ENCODE peak calls at places on chromosome 3, in seven cellular contexts. D is IMR-90, C is tibial nerve, Y is foreskin keratinocyte, L is body of pancreas, O is right cardiac atrium, Q is adrenal gland. B is an unnamed sample. For H3K4me1, the result is how much of the 10 kb centered on the place peaks cover.

GRCh38 chr3:129003578-129004112 is 2.5 kb downstream of the EFCC1 start:
- DNase-seq in Q (no peak), D (no peak), Y (no peak), L (peak), O (no peak), C (no peak), B (no peak)

GRCh38 chr3:177333535-177334495 is 136.5 kb upstream of the TBL1XR1 start:
- DNase-seq in L (no peak), Y (no peak), C (peak), D (no peak), O (peak), Q (peak), B (peak)

GRCh38 chr3:10357592-10358308 is 36.8 kb upstream of the SEC13 start:
- DNase-seq in C (no peak), Y (no peak), Q (peak), L (no peak), D (peak), O (peak), B (peak)

GRCh38 chr3:107124885-107125284 is 252.4 kb upstream of the CCDC54 start:
- DNase-seq in L (no peak), C (no peak), O (peak), Y (peak), Q (peak), D (peak), B (peak)

GRCh38 chr3:129327510-129327909 is 48.8 kb downstream of the HMCES start:
- DNase-seq in Y (no peak), D (no peak), O (no peak), Q (no peak), C (no peak), L (no peak), B (no peak)

GRCh38 chr3:138206196-138206595 is 19.1 kb downstream of the ARMC8 start:
- DNase-seq in D (no peak), O (no peak), Q (no peak), C (no peak), Y (no peak), L (no peak), B (no peak)

GRCh38 chr3:152322756-152323155 is 54.0 kb downstream of the MBNL1 start:
- DNase-seq in O (no peak), C (no peak), Y (no peak), D (no peak), Q (no peak), L (no peak), B (peak)

GRCh38 chr3:88469216-88469615 is 319.5 kb downstream of the C3orf38 start:
- DNase-seq in C (no peak), Y (no peak), D (no peak), L (no peak), Q (no peak), O (no peak), B (no peak)

GRCh38 chr3:64345351-64345750 is 120.1 kb upstream of the PRICKLE2 start:
- DNase-seq in C (no peak), D (peak), L (no peak), Y (no peak), O (peak), Q (peak), B (no peak)

GRCh38 chr3:141465221-141465620 is 21.6 kb upstream of the RASA2 start:
- DNase-seq in C (no peak), D (peak), O (no peak), Y (no peak), Q (no peak), L (no peak), B (no peak)

GRCh38 chr3:66138336-66139234 is 82.2 kb upstream of the SLC25A26 start:
- DNase-seq in Y (no peak), O (peak), L (peak), Q (peak), C (no peak), D (peak), B (peak)

GRCh38 chr3:119497824-119498187 is 541 bp upstream of the TIMMDC1 start:
- DNase-seq in C (no peak), Y (no peak), L (peak), Q (peak), O (no peak), D (peak), B (peak)

GRCh38 chr3:53102601-53103147 is 27.6 kb downstream of the RFT1 start:
- DNase-seq in Y (no peak), Q (no peak), C (no peak), O (no peak), D (no peak), L (no peak), B (no peak)

GRCh38 chr3:42705962-42706585 is 3.5 kb upstream of the HHATL start:
- DNase-seq in Y (no peak), Q (no peak), O (no peak), D (no peak), C (no peak), L (no peak), B (no peak)

GRCh38 chr3:30269751-30270445 is 336.5 kb upstream of the TGFBR2 start:
- DNase-seq in C (no peak), L (no peak), Y (no peak), Q (no peak), O (no peak), D (no peak), B (no peak)

GRCh38 chr3:128487538-128487812 is 5.5 kb downstream of the GATA2 start:
- DNase-seq in C (no peak), Y (no peak), D (no peak), Q (no peak), L (no peak), O (no peak), B (no peak)

GRCh38 chr3:14513566-14514322 is 26.4 kb downstream of the GRIP2 start:
- DNase-seq in D (no peak), L (no peak), Q (no peak), Y (no peak), C (no peak), O (no peak), B (no peak)

GRCh38 chr3:161035711-161036110 is 69.4 kb downstream of the B3GALNT1 start:
- DNase-seq in Q (no peak), L (no peak), D (no peak), C (no peak), O (no peak), Y (no peak), B (peak)

GRCh38 chr3:136332776-136333175 is 82.6 kb downstream of the PCCB start:
- DNase-seq in D (peak), O (no peak), L (no peak), Y (no peak), C (no peak), Q (peak), B (peak)

GRCh38 chr3:155629006-155629405 is 115.9 kb downstream of the PLCH1 start:
- DNase-seq in L (no peak), Y (no peak), C (no peak), O (no peak), Q (no peak), D (no peak), B (no peak)

GRCh38 chr3:119206611-119207511 is 33.5 kb downstream of the UPK1B start:
- DNase-seq in C (no peak), D (no peak), Y (peak), Q (no peak), O (peak), L (peak), B (peak)

GRCh38 chr3:136193273-136194043 is 2.7 kb downstream of the MSL2 start:
- DNase-seq in Y (no peak), C (no peak), D (no peak), L (no peak), Q (no peak), O (no peak), B (no peak)

GRCh38 chr3:55160241-55160877 is 232.5 kb upstream of the LRTM1 start:
- DNase-seq in C (no peak), O (peak), Y (no peak), Q (no peak), L (peak), D (peak), B (no peak)

GRCh38 chr3:28139967-28140634 is 101.3 kb upstream of the CMC1 start:
- DNase-seq in Q (no peak), O (no peak), L (no peak), C (no peak), D (no peak), Y (no peak), B (no peak)

GRCh38 chr3:167837430-167837829 is 101.9 kb downstream of the SERPINI1 start:
- DNase-seq in L (no peak), D (no peak), C (no peak), Q (no peak), O (no peak), Y (no peak), B (no peak)

GRCh38 chr3:20747736-20748135 is 561.7 kb upstream of the SGO1 start:
- DNase-seq in O (no peak), L (no peak), Y (no peak), D (no peak), C (no peak), Q (no peak), B (no peak)

GRCh38 chr3:10116138-10116460 is 624 bp downstream of the BRK1 start:
- DNase-seq in O (no peak), C (no peak), Y (peak), D (peak), Q (no peak), L (no peak), B (no peak)

GRCh38 chr3:139414608-139415224 is 25.3 kb upstream of the COPB2 start:
- DNase-seq in Q (no peak), Y (no peak), D (no peak), O (no peak), L (no peak), C (no peak), B (no peak)

GRCh38 chr3:184289426-184289938 is 9.6 kb upstream of the PSMD2 start:
- DNase-seq in C (no peak), Y (peak), L (peak), Q (no peak), O (peak), D (peak), B (peak)

GRCh38 chr3:42501681-42502428 is 588 bp upstream of the VIPR1 start:
- DNase-seq in C (no peak), D (peak), L (peak), Q (no peak), Y (peak), O (peak), B (peak)

GRCh38 chr3:140920029-140920428 is 21.6 kb upstream of the SLC25A36 start:
- DNase-seq in Y (peak), L (no peak), D (no peak), Q (no peak), O (no peak), C (no peak), B (no peak)

GRCh38 chr3:170639003-170639402 is 53.1 kb upstream of the SLC7A14 start:
- DNase-seq in O (no peak), Q (no peak), L (no peak), C (no peak), D (no peak), Y (no peak), B (no peak)

GRCh38 chr3:184604039-184604955 is 42.7 kb downstream of the EPHB3 start:
- DNase-seq in Y (no peak), D (no peak), L (peak), O (peak), Q (no peak), C (no peak), B (peak)

GRCh38 chr3:136305879-136306278 is 55.7 kb downstream of the PCCB start:
- DNase-seq in O (no peak), L (no peak), Q (no peak), Y (no peak), C (no peak), D (peak), B (no peak)

GRCh38 chr3:106811376-106811775 is 565.9 kb upstream of the CCDC54 start:
- DNase-seq in C (no peak), L (no peak), O (no peak), D (peak), Q (no peak), Y (peak), B (peak)

DNA sequence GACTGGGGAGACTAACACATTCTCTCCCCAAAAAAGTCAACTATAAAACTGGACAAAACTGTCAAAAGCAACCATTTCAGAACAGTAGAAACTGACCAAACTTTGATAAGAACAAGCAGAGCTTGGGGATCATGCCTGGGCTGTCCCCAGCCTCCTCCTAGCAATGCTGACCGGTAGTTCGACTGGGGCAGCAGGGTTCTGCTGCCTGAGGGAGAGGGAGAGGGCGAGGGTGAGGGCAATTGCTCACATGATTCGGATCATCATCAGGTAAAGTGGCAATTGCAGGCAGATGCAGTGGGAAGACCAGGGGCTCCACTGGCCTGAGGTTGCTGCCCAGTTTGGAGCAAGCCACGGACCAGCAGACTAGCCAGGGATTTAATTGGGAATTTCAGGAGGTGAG is 88.6 kb downstream of the OSBPL10 start:
- DNase-seq in D (no peak), Q (no peak), Y (no peak), C (no peak), O (no peak), L (no peak), B (no peak)
- H3K4me1 ChIP-seq in D (under half), Q (under half), Y (half or more), C (under half), O (under half), L (under half), B (under half)

GRCh38 chr3:73658227-73658626 is 33.5 kb upstream of the PDZRN3 start:
- DNase-seq in O (no peak), Q (no peak), D (no peak), C (no peak), L (no peak), Y (no peak), B (no peak)
- H3K27ac ChIP-seq in O (no peak), Q (no peak), D (no peak), C (no peak), L (no peak), Y (no peak), B (no peak)

GRCh38 chr3:37892917-37893595 is 31.4 kb downstream of the CTDSPL start:
- DNase-seq in D (peak), O (peak), Q (peak), C (peak), Y (no peak), L (peak), B (peak)
- H3K4me1 ChIP-seq in D (under half), O (under half), Q (under half), C (half or more), Y (under half), L (under half), B (under half)

GRCh38 chr3:149705416-149705815 is 46.9 kb downstream of the COMMD2 start:
- DNase-seq in Y (no peak), D (no peak), Q (no peak), L (no peak), O (no peak), C (no peak), B (no peak)

GRCh38 chr3:149702691-149703426 is 45.0 kb upstream of the WWTR1 start:
- DNase-seq in Q (no peak), D (peak), L (no peak), Y (peak), C (no peak), O (no peak), B (peak)

GRCh38 chr3:149703474-149703873 is 45.6 kb upstream of the WWTR1 start:
- DNase-seq in D (peak), Q (no peak), Y (no peak), L (no peak), C (peak), O (no peak), B (no peak)

GRCh38 chr3:149701206-149701976 is 43.6 kb upstream of the WWTR1 start:
- DNase-seq in O (no peak), D (no peak), L (no peak), Q (no peak), C (no peak), Y (no peak), B (no peak)

GRCh38 chr3:149701977-149702350 is 44.1 kb upstream of the WWTR1 start:
- DNase-seq in C (no peak), Y (no peak), L (no peak), D (no peak), O (no peak), Q (no peak), B (no peak)
- H3K27ac ChIP-seq in C (no peak), Y (peak), L (no peak), D (no peak), O (no peak), Q (no peak), B (no peak)

DNA sequence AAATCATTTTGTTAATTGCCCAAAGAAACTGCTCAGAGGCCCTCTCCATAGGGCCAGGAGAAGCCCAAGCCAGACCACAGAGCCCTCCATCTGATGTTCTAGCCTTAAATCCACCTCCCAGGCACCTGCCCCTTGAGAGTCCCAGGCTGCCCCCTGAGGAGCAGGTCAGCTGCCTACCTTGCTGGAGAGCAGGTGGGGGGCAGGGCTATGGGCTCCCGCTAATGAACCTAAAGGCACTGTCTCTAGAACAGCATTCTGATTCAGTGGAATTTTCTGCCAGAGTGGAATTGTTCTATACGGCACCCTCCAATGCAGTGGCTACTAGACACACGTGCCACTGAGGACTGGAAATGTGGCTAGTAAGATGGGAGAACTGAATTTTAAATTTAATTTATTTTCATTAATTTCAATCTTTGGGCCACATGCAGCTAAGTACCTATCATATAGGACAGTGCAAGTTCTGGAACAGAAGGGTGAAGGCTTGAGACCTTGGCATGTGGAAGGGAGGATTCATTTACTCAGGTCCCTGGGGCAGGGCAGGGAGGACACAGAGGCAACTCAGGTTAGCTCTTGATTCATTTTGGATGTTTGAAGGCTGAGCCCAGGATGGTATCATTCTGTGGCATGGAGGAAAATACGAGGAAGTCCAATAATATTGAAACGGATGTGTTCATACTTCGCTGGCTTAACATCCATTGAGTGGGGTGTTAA is 11.4 kb downstream of the AMOTL2 start:
- DNase-seq in Y (no peak), D (no peak), C (no peak), O (no peak), L (peak), Q (peak), B (no peak)
- H3K4me1 ChIP-seq in Y (under half), D (half or more), C (half or more), O (half or more), L (half or more), Q (half or more), B (under half)